ENCODE peak calls at places on chromosome X, in six cellular contexts. C is heart right ventricle, W is fibroblast of the aortic adventitia, R is AG09309, B is AG10803, Z is sigmoid colon. E is an unnamed sample.
A peak's percentile ranks its signal among the peaks of the same experiment; 100 is the strongest.

GRCh38 chrX:67346225-67346624 is 197.6 kb upstream of the AR start:
- DNase-seq in C (no peak), W (no peak), R (no peak), B (no peak), Z (no peak), E (no peak)

GRCh38 chrX:74511704-74512103 is 90.4 kb downstream of the SLC16A2 start:
- DNase-seq in C (no peak), W (no peak), R (no peak), B (no peak), Z (no peak), E (no peak)

GRCh38 chrX:19886888-19887531 is 390 bp downstream of the SH3KBP1 start:
- DNase-seq in C (peak; percentile 16), W (no peak), R (no peak), B (no peak), Z (no peak), E (peak; percentile 8)

GRCh38 chrX:155966876-155967275 is 30.6 kb upstream of the IL9R start:
- DNase-seq in C (no peak), W (no peak), R (peak; percentile 1), B (no peak), Z (no peak), E (no peak)

GRCh38 chrX:100905620-100906019 is 23.1 kb downstream of the XKRX start:
- DNase-seq in C (no peak), W (no peak), R (no peak), B (no peak), Z (no peak), E (no peak)

GRCh38 chrX:72131317-72132294 is at the start of gene RTL5:
- DNase-seq in C (peak; percentile 85), W (peak; percentile 84), R (peak; percentile 55), B (peak; percentile 89), Z (peak; percentile 97), E (peak; percentile 70)

GRCh38 chrX:118025193-118025592 is 91.4 kb downstream of the KLHL13 start:
- DNase-seq in C (no peak), W (no peak), R (no peak), B (no peak), Z (no peak), E (no peak)

GRCh38 chrX:39476596-39476995 is 621.2 kb downstream of the BCOR start:
- DNase-seq in C (peak; percentile 14), W (no peak), R (no peak), B (peak; percentile 11), Z (no peak), E (no peak)

GRCh38 chrX:31232506-31232905 is 160.7 kb upstream of the FTHL17 start:
- DNase-seq in C (no peak), W (no peak), R (no peak), B (no peak), Z (no peak), E (no peak)

GRCh38 chrX:36963852-36964251 is 44.3 kb upstream of the FAM47C start:
- DNase-seq in C (no peak), W (no peak), R (no peak), B (no peak), Z (no peak), E (no peak)

GRCh38 chrX:143121471-143121870 is 95.7 kb downstream of the SPANXN4 start:
- DNase-seq in C (no peak), W (no peak), R (no peak), B (no peak), Z (no peak), E (no peak)

GRCh38 chrX:18955676-18956075 is 28.2 kb downstream of the PHKA2 start:
- DNase-seq in C (no peak), W (no peak), R (no peak), B (no peak), Z (no peak), E (no peak)

GRCh38 chrX:49884290-49884862 is 5.1 kb downstream of the USP27X start:
- DNase-seq in C (peak; percentile 34), W (peak; percentile 53), R (no peak), B (peak; percentile 59), Z (no peak), E (peak; percentile 66)

GRCh38 chrX:105975382-105975781 is 63.1 kb downstream of the SERPINA7 start:
- DNase-seq in C (no peak), W (peak; percentile 0), R (no peak), B (no peak), Z (no peak), E (peak; percentile 3)

GRCh38 chrX:150774798-150775568 is 81.8 kb downstream of the MTMR1 start:
- DNase-seq in C (no peak), W (no peak), R (no peak), B (no peak), Z (no peak), E (no peak)

GRCh38 chrX:65581661-65582339 is 47.2 kb upstream of the LAS1L start:
- DNase-seq in C (peak; percentile 61), W (peak; percentile 77), R (peak; percentile 11), B (peak; percentile 56), Z (peak; percentile 74), E (peak; percentile 70)

GRCh38 chrX:47218920-47219815 is 687 bp downstream of the CDK16 start:
- DNase-seq in C (peak; percentile 42), W (no peak), R (no peak), B (no peak), Z (peak; percentile 77), E (no peak)

GRCh38 chrX:82218361-82218760 is 1016.5 kb downstream of the SH3BGRL start:
- DNase-seq in C (no peak), W (peak; percentile 1), R (no peak), B (peak; percentile 0), Z (no peak), E (no peak)

GRCh38 chrX:82087699-82088098 is 885.8 kb downstream of the SH3BGRL start:
- DNase-seq in C (peak; percentile 6), W (no peak), R (no peak), B (no peak), Z (no peak), E (no peak)

GRCh38 chrX:45907776-45908175 is 637.4 kb downstream of the ZNF674 start:
- DNase-seq in C (no peak), W (no peak), R (no peak), B (no peak), Z (no peak), E (no peak)

GRCh38 chrX:15903186-15903681 is 48.6 kb upstream of the AP1S2 start:
- DNase-seq in C (no peak), W (no peak), R (no peak), B (no peak), Z (no peak), E (no peak)

GRCh38 chrX:68183612-68184214 is 249.6 kb downstream of the OPHN1 start:
- DNase-seq in C (no peak), W (peak; percentile 43), R (no peak), B (peak; percentile 24), Z (no peak), E (peak; percentile 51)

GRCh38 chrX:39762266-39762841 is 335.4 kb downstream of the BCOR start:
- DNase-seq in C (no peak), W (peak; percentile 86), R (no peak), B (no peak), Z (no peak), E (peak; percentile 92)

GRCh38 chrX:9231491-9231890 is 197.6 kb upstream of the FAM9B start:
- DNase-seq in C (no peak), W (no peak), R (no peak), B (peak; percentile 19), Z (no peak), E (peak; percentile 0)

GRCh38 chrX:137031517-137032377 is 2.0 kb downstream of the GPR101 start:
- DNase-seq in C (no peak), W (peak; percentile 37), R (no peak), B (peak; percentile 35), Z (no peak), E (peak; percentile 43)

GRCh38 chrX:2508648-2509335 is 8.0 kb upstream of the DHRSX start:
- DNase-seq in C (no peak), W (no peak), R (no peak), B (no peak), Z (no peak), E (no peak)

GRCh38 chrX:120468479-120468824 is 644 bp downstream of the LAMP2 start:
- DNase-seq in C (no peak), W (no peak), R (no peak), B (no peak), Z (no peak), E (no peak)

GRCh38 chrX:8848921-8849320 is 47.7 kb upstream of the FAM9A start:
- DNase-seq in C (no peak), W (peak; percentile 20), R (no peak), B (peak; percentile 32), Z (no peak), E (no peak)

GRCh38 chrX:154696328-154697045 is 43.1 kb upstream of the CTAG2 start:
- DNase-seq in C (no peak), W (peak; percentile 84), R (no peak), B (peak; percentile 78), Z (no peak), E (peak; percentile 89)

GRCh38 chrX:52220936-52221335 is 36.2 kb downstream of the MAGED4 start:
- DNase-seq in C (no peak), W (no peak), R (no peak), B (no peak), Z (no peak), E (no peak)

GRCh38 chrX:84724576-84724975 is 222.3 kb upstream of the HDX start:
- DNase-seq in C (no peak), W (no peak), R (no peak), B (no peak), Z (no peak), E (no peak)

GRCh38 chrX:48165246-48165645 is 31.3 kb downstream of the SSX5 start:
- DNase-seq in C (no peak), W (no peak), R (no peak), B (no peak), Z (no peak), E (no peak)

GRCh38 chrX:101220881-101221280 is 1.3 kb downstream of the DRP2 start:
- DNase-seq in C (no peak), W (no peak), R (no peak), B (no peak), Z (no peak), E (no peak)

GRCh38 chrX:108224727-108225455 is 133.3 kb downstream of the ATG4A start:
- DNase-seq in C (no peak), W (peak; percentile 45), R (no peak), B (peak; percentile 3), Z (no peak), E (peak; percentile 51)
- TF ChIP-seq CTCF in C (peak; percentile 17), W (peak; percentile 66), R (peak; percentile 54), B (peak; percentile 56), Z (no peak), E (peak; percentile 51)

DNA sequence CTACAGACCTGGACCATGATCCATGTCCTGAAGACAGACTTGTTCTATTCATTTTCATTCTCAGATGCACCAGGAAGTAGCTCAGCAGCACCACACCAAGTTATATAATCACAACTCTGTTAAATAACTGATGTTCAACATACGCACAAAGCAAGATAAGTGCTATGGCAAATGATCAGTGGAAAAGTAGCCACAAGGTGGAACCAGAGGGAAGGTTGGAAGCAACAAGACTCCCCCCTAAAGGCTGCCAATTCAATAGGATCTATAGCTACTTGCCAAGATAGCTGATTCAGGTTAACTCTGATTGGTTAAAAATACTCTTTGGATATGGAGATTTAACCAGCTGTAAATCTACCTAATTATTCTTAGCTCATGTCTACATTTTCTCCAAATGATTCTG is 23.7 kb upstream of the FAM47B start:
- DNase-seq in C (peak; percentile 4), W (peak; percentile 81), R (peak; percentile 27), B (peak; percentile 42), Z (no peak), E (peak; percentile 67)
- H3K4me3 ChIP-seq in C (no peak overlapping the region), W (no peak overlapping the region), R (no peak overlapping the region), B (no peak overlapping the region), Z (no peak overlapping the region), E (no peak overlapping the region)

GRCh38 chrX:77484045-77484444 is 36.9 kb downstream of the FGF16 start:
- DNase-seq in C (no peak), W (no peak), R (no peak), B (no peak), Z (no peak), E (no peak)
- TF ChIP-seq CTCF in C (no peak), W (no peak), R (no peak), B (no peak), Z (no peak), E (no peak)

GRCh38 chrX:153226344-153227190 is 47.5 kb downstream of the MAGEA1 start:
- DNase-seq in C (peak; percentile 2), W (peak; percentile 43), R (no peak), B (peak; percentile 4), Z (no peak), E (peak; percentile 54)
- H3K4me3 ChIP-seq in C (no peak overlapping the region), W (no peak overlapping the region), R (no peak overlapping the region), B (no peak overlapping the region), Z (no peak overlapping the region), E (no peak overlapping the region)

E was measured in cardiac fibroblast.